ENCODE peak calls at places on chromosomes 1 and 21, in seven cellular contexts. M is neuronal stem cell, P is H1, J is IMR-90, V is mesenchymal stem cell, E is H9, H is mesendoderm. R is an unnamed sample.

GRCh38 chr1:180581635-180582039 is 22.9 kb downstream of the OVAAL start:
- DNase-seq in E (no peak), V (peak; percentile 6), J (peak; percentile 82), P (no peak), H (no peak), M (no peak), R (no peak)

GRCh38 chr1:202249846-202250245 is 56.2 kb downstream of the LGR6 start:
- DNase-seq in V (no peak), E (peak; percentile 4), H (no peak), P (no peak), M (no peak), J (no peak), R (no peak)

GRCh38 chr1:9538669-9539164 is 548 bp upstream of the SLC25A33 start:
- DNase-seq in M (no peak), H (no peak), V (no peak), P (no peak), E (no peak), J (no peak), R (no peak)

GRCh38 chr1:247110627-247111258 is 6.6 kb upstream of the ZNF669 start:
- DNase-seq in H (no peak), V (peak; percentile 19), J (peak; percentile 6), E (peak; percentile 36), P (no peak), M (peak; percentile 11), R (no peak)

GRCh38 chr1:156746716-156747631 is 4.5 kb downstream of the HDGF start:
- DNase-seq in V (peak; percentile 97), P (no peak), H (peak; percentile 98), M (peak; percentile 86), E (peak; percentile 94), J (peak; percentile 90), R (peak; percentile 91)

GRCh38 chr1:9182784-9183257 is 51.8 kb upstream of the H6PD start:
- DNase-seq in E (no peak), H (no peak), P (no peak), V (no peak), M (no peak), J (no peak), R (no peak)

GRCh38 chr1:50735443-50735842 is 224.6 kb downstream of the FAF1 start:
- DNase-seq in M (no peak), E (no peak), H (peak; percentile 22), J (peak; percentile 33), P (no peak), V (peak; percentile 38), R (no peak)

GRCh38 chr1:206847337-206847834 is 18.0 kb upstream of the IL20 start:
- DNase-seq in P (no peak), E (no peak), J (no peak), M (no peak), V (no peak), H (peak; percentile 21), R (no peak)

GRCh38 chr21:39713905-39714304 is 31.1 kb upstream of the IGSF5 start:
- DNase-seq in E (no peak), J (no peak), H (no peak), P (no peak), M (no peak), V (no peak), R (no peak)

GRCh38 chr1:40040511-40041465 is at the start of gene CAP1:
- DNase-seq in V (peak; percentile 98), J (peak; percentile 98), M (peak; percentile 98), P (peak; percentile 97), H (peak; percentile 99), E (peak; percentile 99), R (peak; percentile 100)

GRCh38 chr1:40039757-40040510 is 595 bp upstream of the CAP1 start:
- DNase-seq in P (peak; percentile 64), E (peak; percentile 83), J (peak; percentile 79), M (no peak), V (peak; percentile 80), H (peak; percentile 90), R (peak; percentile 53)

GRCh38 chr1:40044065-40044575 is 3.6 kb downstream of the CAP1 start:
- DNase-seq in P (no peak), V (no peak), M (no peak), H (no peak), J (no peak), E (no peak), R (no peak)

GRCh38 chr1:40041466-40041838 is 923 bp downstream of the CAP1 start:
- DNase-seq in J (no peak), H (no peak), P (no peak), V (no peak), M (no peak), E (no peak), R (no peak)

DNA sequence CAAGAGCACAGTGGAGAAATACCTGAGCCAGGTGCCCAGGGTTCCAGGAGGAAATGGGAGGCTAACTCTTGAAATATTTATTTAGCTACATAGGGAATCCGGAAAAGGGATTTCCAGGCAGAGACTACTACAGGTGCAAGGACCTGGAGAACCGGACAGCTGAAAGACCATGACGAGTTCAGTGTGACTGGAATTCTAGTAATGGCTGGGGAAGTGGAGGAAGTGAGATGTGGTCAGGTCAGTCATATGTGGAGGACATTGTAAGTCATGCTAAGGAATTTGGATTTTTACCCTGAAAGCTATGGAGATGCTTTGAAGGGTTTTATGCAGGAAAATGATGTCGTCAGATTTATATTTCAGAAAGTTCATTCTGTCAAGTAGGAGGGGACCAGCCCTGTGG is 1.8 kb downstream of the CAP1 start:
- DNase-seq in J (peak; percentile 67), V (no peak), H (no peak), E (no peak), P (no peak), M (no peak), R (peak; percentile 82)
- H2BK5ac ChIP-seq in J (no peak overlapping the region), V (no peak overlapping the region), H (no peak overlapping the region), E (no peak overlapping the region), P (no peak overlapping the region), M (no peak overlapping the region), R (no peak overlapping the region)

GRCh38 chr1:114021665-114022099 is 42.4 kb downstream of the OLFML3 start:
- DNase-seq in P (no peak), H (no peak), M (no peak), V (no peak), E (no peak), J (no peak), R (no peak)
- H3K4ac ChIP-seq in P (no peak overlapping the region), H (no peak overlapping the region), M (no peak overlapping the region), V (no peak overlapping the region), E (no peak overlapping the region), J (no peak overlapping the region), R (no peak overlapping the region)

GRCh38 chr21:35354078-35354477 is 305.0 kb upstream of the RUNX1 start:
- DNase-seq in E (no peak), J (no peak), V (no peak), P (no peak), M (no peak), H (no peak), R (no peak)
- H2BK5ac ChIP-seq in E (no peak overlapping the region), J (no peak overlapping the region), V (no peak overlapping the region), P (no peak overlapping the region), M (no peak overlapping the region), H (no peak overlapping the region), R (no peak overlapping the region)

DNA sequence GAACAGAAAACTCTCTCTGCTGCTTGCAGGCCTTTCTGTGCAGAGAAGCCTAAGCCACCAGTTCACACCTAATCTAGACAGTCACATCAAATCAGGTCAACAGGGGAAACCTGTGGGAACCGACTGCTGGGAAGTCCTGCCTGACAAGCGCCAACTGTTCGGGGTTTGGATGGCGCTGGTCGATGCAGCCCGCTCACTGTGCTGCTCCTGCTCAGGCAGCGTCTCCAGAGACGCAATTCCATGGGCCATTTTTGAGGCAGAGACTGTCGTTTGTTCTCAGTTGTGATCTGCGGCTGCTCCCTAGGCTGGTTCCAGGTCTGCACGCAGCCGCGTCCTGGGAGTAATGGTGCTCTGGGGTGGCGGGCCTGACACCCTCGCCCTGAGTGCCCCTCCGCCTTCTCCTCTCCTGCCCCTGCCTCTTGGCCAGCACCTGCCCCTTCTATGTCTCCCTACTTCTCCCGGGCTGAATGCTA is 1.4 kb downstream of the AGT start:
- DNase-seq in J (no peak), H (no peak), P (no peak), E (no peak), M (no peak), V (no peak), R (no peak)
- H3K4ac ChIP-seq in J (no peak overlapping the region), H (no peak overlapping the region), P (no peak overlapping the region), E (no peak overlapping the region), M (no peak overlapping the region), V (no peak overlapping the region), R (no peak overlapping the region)

DNA sequence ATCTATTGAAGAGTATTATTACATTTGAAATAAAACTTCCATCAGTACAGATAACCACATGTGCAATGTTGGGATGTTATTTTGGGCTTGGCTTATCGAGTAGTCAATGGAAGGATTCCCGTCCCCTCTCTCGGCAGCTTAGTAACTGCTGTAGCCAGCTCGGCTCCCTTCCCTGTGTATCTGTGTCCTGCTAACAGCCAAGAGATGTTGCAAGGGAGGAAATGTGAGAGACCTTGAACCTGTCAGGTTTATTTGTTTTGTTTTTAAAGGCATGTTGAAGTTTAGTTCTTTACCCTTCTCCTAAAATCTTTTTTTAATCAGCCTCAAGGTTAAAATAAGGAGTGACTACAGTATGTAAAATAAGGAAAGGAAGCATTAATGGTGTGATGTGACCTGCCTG is 13.6 kb upstream of the TARS2 start:
- DNase-seq in P (no peak), H (no peak), J (no peak), V (no peak), E (no peak), M (no peak), R (no peak)
- H2BK5ac ChIP-seq in P (no peak overlapping the region), H (no peak overlapping the region), J (no peak overlapping the region), V (no peak overlapping the region), E (no peak overlapping the region), M (no peak overlapping the region), R (no peak overlapping the region)

GRCh38 chr1:178456472-178456871 is 40.3 kb downstream of the CLEC20A start:
- DNase-seq in P (no peak), E (no peak), V (no peak), J (no peak), M (no peak), H (no peak), R (no peak)

GRCh38 chr1:178450871-178451270 is 45.9 kb downstream of the CLEC20A start:
- DNase-seq in M (no peak), V (no peak), J (peak; percentile 33), E (no peak), P (no peak), H (no peak), R (no peak)

GRCh38 chr1:178451529-178451928 is 45.2 kb downstream of the CLEC20A start:
- DNase-seq in H (peak; percentile 87), J (peak; percentile 80), P (no peak), V (peak; percentile 16), E (no peak), M (no peak), R (peak; percentile 75)
- H3K4ac ChIP-seq in H (no peak overlapping the region), J (no peak overlapping the region), P (no peak overlapping the region), V (no peak overlapping the region), E (no peak overlapping the region), M (no peak overlapping the region), R (no peak overlapping the region)

R was measured in trophoblast cell.